ENCODE peak calls at places on chromosomes 12 and 14, in seven cellular contexts. V is CD8-positive, alpha-beta T cell; S is HFF-Myc; E is esophagus muscularis mucosa; D is RWPE1; F is cardiac muscle cell; G is HepG2. B is an unnamed sample.

GRCh38 chr14:91327661-91328312 is 83.3 kb upstream of the GPR68 start:
- DNase-seq in D (no peak), G (no peak), S (no peak), V (no peak), E (no peak), F (no peak), B (no peak)

GRCh38 chr12:106187155-106187789 is 48.5 kb upstream of the NUAK1 start:
- DNase-seq in V (no peak), F (no peak), G (no peak), D (no peak), E (peak; percentile 74), S (no peak), B (no peak)

GRCh38 chr14:35400707-35401421 is 3.7 kb downstream of the NFKBIA start:
- DNase-seq in F (peak; percentile 62), V (peak; percentile 18), D (no peak), S (no peak), G (peak; percentile 73), E (no peak), B (no peak)

GRCh38 chr12:8948711-8949524 is 527 bp downstream of the M6PR start:
- DNase-seq in D (peak; percentile 20), F (peak; percentile 67), E (no peak), V (no peak), S (no peak), G (peak; percentile 7), B (no peak)

GRCh38 chr12:47353508-47353907 is 273.7 kb upstream of the AMIGO2 start:
- DNase-seq in S (no peak), V (no peak), G (no peak), D (no peak), E (no peak), F (no peak), B (no peak)

GRCh38 chr14:23067847-23068791 is 10.8 kb upstream of the CDH24 start:
- DNase-seq in G (no peak), D (no peak), V (no peak), S (no peak), E (no peak), F (no peak), B (no peak)

GRCh38 chr14:105499256-105500035 is 8.4 kb downstream of the TEDC1 start:
- DNase-seq in G (peak; percentile 91), S (no peak), V (no peak), E (no peak), F (no peak), D (no peak), B (peak; percentile 86)

GRCh38 chr14:39229222-39229543 is 4.5 kb upstream of the MIA2 start:
- DNase-seq in S (no peak), G (no peak), F (no peak), D (no peak), V (no peak), E (no peak), B (no peak)

GRCh38 chr14:58633831-58634230 is 3.9 kb upstream of the DACT1 start:
- DNase-seq in D (no peak), E (peak; percentile 5), V (no peak), F (no peak), G (no peak), S (no peak), B (no peak)

GRCh38 chr14:51849095-51849494 is 11.3 kb upstream of the GNG2 start:
- DNase-seq in F (no peak), S (no peak), E (no peak), V (no peak), G (no peak), D (no peak), B (peak; percentile 51)

GRCh38 chr14:68391292-68392014 is 401.4 kb downstream of the ZFP36L1 start:
- DNase-seq in F (peak; percentile 82), V (no peak), G (no peak), E (no peak), D (no peak), S (no peak), B (no peak)

GRCh38 chr14:54025661-54026060 is 69.0 kb upstream of the BMP4 start:
- DNase-seq in E (no peak), S (no peak), G (peak; percentile 36), D (peak; percentile 49), V (no peak), F (peak; percentile 60), B (no peak)

GRCh38 chr14:67680121-67680602 is 5.7 kb upstream of the VTI1B start:
- DNase-seq in F (peak; percentile 92), D (peak; percentile 49), S (no peak), V (no peak), G (no peak), E (no peak), B (no peak)

GRCh38 chr12:52145228-52145940 is 46.4 kb downstream of the KRT80 start:
- DNase-seq in E (no peak), F (no peak), V (no peak), D (peak; percentile 42), S (no peak), G (no peak), B (no peak)

GRCh38 chr14:21796912-21797311 is 123.3 kb upstream of the OR4E1 start:
- DNase-seq in D (no peak), G (no peak), S (no peak), V (no peak), E (no peak), F (peak; percentile 2), B (no peak)

GRCh38 chr12:111446044-111446581 is 40.4 kb downstream of the SH2B3 start:
- DNase-seq in F (peak; percentile 72), E (peak; percentile 86), G (no peak), V (no peak), D (no peak), S (peak; percentile 53), B (peak; percentile 71)

GRCh38 chr14:72666610-72667009 is 227.3 kb downstream of the DPF3 start:
- DNase-seq in V (no peak), E (no peak), D (peak; percentile 49), G (no peak), S (no peak), F (no peak), B (no peak)

GRCh38 chr12:83142914-83143313 is 456.2 kb downstream of the TMTC2 start:
- DNase-seq in S (no peak), D (no peak), V (no peak), F (no peak), E (no peak), G (no peak), B (no peak)

GRCh38 chr14:21044106-21044618 is 2.0 kb downstream of the RNASE7 start:
- DNase-seq in F (no peak), V (no peak), D (no peak), G (peak; percentile 78), E (no peak), S (no peak), B (no peak)

GRCh38 chr12:119902084-119902509 is 25.0 kb upstream of the CIT start:
- DNase-seq in G (peak; percentile 57), E (no peak), V (peak; percentile 44), D (peak; percentile 73), F (peak; percentile 68), S (peak; percentile 59), B (no peak)

GRCh38 chr12:42145197-42145549 is 499 bp upstream of the GXYLT1 start:
- DNase-seq in G (no peak), E (no peak), S (no peak), F (no peak), V (no peak), D (no peak), B (no peak)

GRCh38 chr12:95532851-95533250 is 18.4 kb downstream of the USP44 start:
- DNase-seq in G (peak; percentile 5), D (no peak), F (peak; percentile 58), E (no peak), V (no peak), S (peak; percentile 7), B (no peak)

DNA sequence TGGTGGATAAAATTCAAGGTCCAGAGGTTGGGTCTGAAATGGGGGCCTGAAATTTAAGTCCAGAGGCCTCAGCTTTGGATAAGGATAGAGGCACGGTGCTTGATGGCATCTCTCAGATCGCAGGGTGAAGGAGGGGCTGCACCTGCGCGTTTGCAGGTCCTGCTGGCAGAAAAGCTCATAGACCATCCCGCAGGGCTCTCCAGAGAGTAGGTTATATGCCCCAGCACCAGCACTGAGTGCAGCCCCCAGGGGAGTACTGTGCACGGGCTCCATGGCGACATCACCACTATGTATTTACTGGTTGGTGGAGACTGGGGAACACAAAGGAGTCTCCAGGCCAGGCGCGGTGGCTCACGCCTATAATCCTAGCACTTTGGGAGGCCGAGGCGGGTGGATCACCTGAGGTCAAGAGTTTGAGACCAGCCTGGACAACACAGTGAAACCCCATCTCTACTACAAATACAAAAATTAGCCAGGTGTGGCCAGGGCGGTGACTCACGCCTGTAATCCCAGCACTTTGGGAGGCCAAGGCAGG is 4.3 kb upstream of the CD63 start:
- DNase-seq in D (no peak), S (no peak), E (no peak), G (no peak), F (no peak), V (no peak), B (no peak)
- TF ChIP-seq CTCF in D (no peak), S (no peak), E (no peak), G (no peak), F (no peak), V (no peak), B (no peak)

GRCh38 chr12:59149995-59150642 is 229.8 kb upstream of the LRIG3 start:
- DNase-seq in S (peak; percentile 72), D (peak; percentile 67), F (peak; percentile 91), V (no peak), G (peak; percentile 77), E (no peak), B (no peak)
- TF ChIP-seq CTCF in S (peak; percentile 73), D (peak; percentile 94), F (peak; percentile 94), V (peak; percentile 29), G (peak; percentile 92), E (peak; percentile 93), B (peak; percentile 97)

GRCh38 chr14:26191123-26191522 is 406.7 kb downstream of the NOVA1 start:
- DNase-seq in G (no peak), F (peak; percentile 39), D (no peak), V (no peak), S (no peak), E (no peak), B (no peak)
- TF ChIP-seq CTCF in G (no peak), F (peak; percentile 45), D (no peak), V (no peak), S (no peak), E (no peak), B (no peak)

GRCh38 chr12:33605776-33606175 is 166.2 kb upstream of the SYT10 start:
- DNase-seq in G (peak; percentile 10), D (peak; percentile 22), V (no peak), F (peak; percentile 20), E (no peak), S (no peak), B (no peak)
- TF ChIP-seq CTCF in G (no peak), D (peak; percentile 18), V (no peak), F (peak; percentile 34), E (no peak), S (no peak), B (peak; percentile 22)

GRCh38 chr12:48903982-48904411 is 21.3 kb downstream of the FKBP11 start:
- DNase-seq in S (peak; percentile 72), D (peak; percentile 55), F (peak; percentile 92), V (peak; percentile 68), E (no peak), G (peak; percentile 76), B (peak; percentile 94)
- TF ChIP-seq CTCF in S (peak; percentile 87), D (peak; percentile 14), F (peak; percentile 71), V (peak; percentile 79), E (peak; percentile 62), G (peak; percentile 69), B (peak; percentile 79)

GRCh38 chr12:32895688-32896437 is 714 bp downstream of the PKP2 start:
- DNase-seq in V (no peak), D (peak; percentile 43), F (peak; percentile 32), G (peak; percentile 25), E (no peak), S (no peak), B (no peak)
- TF ChIP-seq CTCF in V (no peak), D (peak; percentile 47), F (no peak), G (peak; percentile 53), E (no peak), S (no peak), B (no peak)

B was measured in osteocyte.